ENCODE peak calls at places on chromosomes 4 and X, in eight cellular contexts. Z is mesendoderm; E is neuronal stem cell; G is upper lobe of left lung; T is astrocyte; A is HCT116; Y is naive thymus-derived CD4-positive, alpha-beta T cell; C is kidney. O is an unnamed sample.

GRCh38 chrX:84064814-84065213 is 123.2 kb downstream of the RPS6KA6 start:
- DNase-seq in C (no peak), T (no peak), G (no peak), Z (no peak), Y (no peak), E (no peak), A (no peak), O (no peak)

GRCh38 chrX:118116308-118117068 is at the start of gene KLHL13:
- DNase-seq in T (no peak), A (no peak), C (peak; percentile 84), Y (no peak), Z (peak; percentile 39), G (no peak), E (peak; percentile 33), O (peak; percentile 74)

GRCh38 chrX:44432641-44433040 is 89.2 kb upstream of the EFHC2 start:
- DNase-seq in Z (peak; percentile 76), Y (no peak), C (no peak), G (no peak), A (peak; percentile 8), E (peak; percentile 65), T (no peak), O (no peak)

GRCh38 chr4:188942606-188943005 is 803.4 kb downstream of the TRIML1 start:
- DNase-seq in C (no peak), A (no peak), E (no peak), Z (no peak), G (no peak), T (no peak), Y (no peak), O (no peak)

GRCh38 chr4:145878501-145879435 is 59.9 kb downstream of the ZNF827 start:
- DNase-seq in Y (no peak), Z (no peak), A (no peak), T (peak; percentile 83), E (no peak), C (no peak), G (no peak), O (no peak)

GRCh38 chr4:15719506-15719905 is 16.6 kb downstream of the BST1 start:
- DNase-seq in T (no peak), Z (no peak), C (no peak), A (no peak), G (peak; percentile 69), Y (no peak), E (no peak), O (no peak)

GRCh38 chr4:127732623-127733199 is 2.5 kb downstream of the SLC25A31 start:
- DNase-seq in E (peak; percentile 29), T (peak; percentile 16), Z (peak; percentile 60), C (no peak), G (no peak), A (peak; percentile 41), Y (no peak), O (peak; percentile 36)

GRCh38 chrX:154655786-154656185 is 2.4 kb upstream of the CTAG2 start:
- DNase-seq in A (no peak), E (no peak), T (no peak), C (peak; percentile 49), Y (no peak), Z (no peak), G (no peak), O (no peak)

GRCh38 chr4:109649872-109650271 is 53.4 kb downstream of the CASP6 start:
- DNase-seq in T (no peak), Z (no peak), E (no peak), A (no peak), G (no peak), C (no peak), Y (no peak), O (no peak)

GRCh38 chr4:71126719-71127118 is 133.3 kb downstream of the DCK start:
- DNase-seq in Z (no peak), A (peak; percentile 8), T (peak; percentile 99), C (no peak), Y (no peak), G (no peak), E (no peak), O (no peak)

GRCh38 chrX:153828723-153829548 is 1.4 kb downstream of the PDZD4 start:
- DNase-seq in C (no peak), Y (no peak), T (no peak), G (no peak), E (peak; percentile 32), A (no peak), Z (peak; percentile 85), O (peak; percentile 38)

GRCh38 chr4:157220026-157220881 is at the start of gene GRIA2:
- DNase-seq in Z (peak; percentile 82), Y (no peak), G (peak; percentile 25), C (peak; percentile 79), T (peak; percentile 53), E (peak; percentile 80), A (no peak), O (peak; percentile 65)

DNA sequence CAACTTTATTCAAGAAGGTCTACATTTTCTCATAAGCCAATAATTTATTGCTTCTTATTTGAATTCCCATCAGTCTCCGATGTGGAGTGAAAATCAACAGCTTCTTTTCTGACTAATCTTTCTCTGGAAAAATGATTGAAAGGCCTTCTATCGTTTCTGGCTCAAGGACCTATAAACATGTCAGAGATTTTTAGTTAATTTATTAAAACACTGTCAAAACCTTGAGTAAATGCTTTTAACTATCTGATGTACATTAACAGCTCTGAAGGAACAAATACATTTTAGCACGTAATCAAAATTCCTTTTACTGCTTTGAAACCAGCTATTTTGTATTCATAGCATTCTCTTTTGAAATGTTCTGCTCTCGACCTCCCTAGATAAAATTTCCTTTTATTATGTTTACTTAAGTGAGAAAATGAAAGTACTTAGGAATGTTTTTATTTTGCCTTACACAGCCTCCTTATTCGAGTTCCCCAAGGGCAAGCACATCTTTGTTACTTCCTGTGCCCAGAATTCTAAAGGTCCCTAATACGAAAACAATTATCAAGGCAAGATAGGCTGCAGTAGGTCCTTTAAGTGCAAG is 3.2 kb upstream of the ZFX start:
- DNase-seq in T (no peak), E (no peak), Z (peak; percentile 27), A (no peak), Y (no peak), C (no peak), G (no peak), O (peak; percentile 99)
- H3K4me3 ChIP-seq in T (peak overlapping the region; percentile 29), E (no peak overlapping the region), Z (no peak overlapping the region), A (no peak overlapping the region), Y (no peak overlapping the region), C (peak overlapping the region; percentile 38), G (no peak overlapping the region), O (no peak overlapping the region)

GRCh38 chrX:1231850-1232505 is 19.5 kb upstream of the CRLF2 start:
- DNase-seq in Y (peak; percentile 24), C (no peak), E (no peak), A (no peak), T (no peak), G (no peak), Z (no peak), O (no peak)
- H3K4me1 ChIP-seq in Y (peaks cover 14% of the 10 kb centered on the region), C (no peaks in the 10 kb centered on the region), E (no peaks in the 10 kb centered on the region), A (peaks cover 4% of the 10 kb centered on the region), T (no peaks in the 10 kb centered on the region), G (no peaks in the 10 kb centered on the region), Z (no peaks in the 10 kb centered on the region), O (no peaks in the 10 kb centered on the region)

DNA sequence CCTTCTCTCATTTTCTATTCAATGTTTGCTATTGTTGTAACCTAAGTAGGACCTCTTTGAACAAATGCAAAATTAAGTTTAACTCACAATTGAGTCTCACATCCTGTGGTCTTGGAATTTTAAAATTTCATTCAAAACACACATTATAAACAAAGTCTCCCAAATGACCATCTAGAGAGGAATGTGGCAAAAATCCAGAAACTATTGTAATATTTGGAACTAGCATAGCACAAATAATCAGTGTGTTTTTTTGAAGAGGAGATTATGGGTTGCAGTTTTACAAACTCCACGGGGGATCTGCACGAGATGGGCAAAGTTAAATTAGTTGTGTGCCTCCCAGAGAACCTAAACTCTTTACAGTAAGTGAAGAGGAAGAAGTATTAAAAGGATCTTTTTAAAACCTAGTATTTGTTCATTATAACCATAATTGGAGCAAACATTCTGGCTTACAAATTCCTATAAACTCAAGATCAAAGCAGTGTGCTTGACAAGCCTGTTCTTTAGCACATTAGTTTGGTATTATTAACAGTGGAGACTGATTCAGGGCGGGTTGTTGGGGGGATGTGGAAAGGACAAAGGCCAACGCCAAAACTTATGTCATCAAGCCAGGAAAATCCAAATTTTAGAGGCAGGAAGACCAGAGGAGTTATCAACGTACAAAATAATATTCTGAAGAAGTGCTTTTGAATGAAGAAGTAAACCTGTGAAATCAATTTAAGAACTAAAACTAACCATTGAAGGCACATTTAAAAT is 22.4 kb upstream of the RBPJ start:
- DNase-seq in C (no peak), Z (peak; percentile 26), A (no peak), T (peak; percentile 65), G (no peak), Y (no peak), E (no peak), O (peak; percentile 100)
- H3K4me3 ChIP-seq in C (no peak overlapping the region), Z (no peak overlapping the region), A (no peak overlapping the region), T (no peak overlapping the region), G (no peak overlapping the region), Y (no peak overlapping the region), E (no peak overlapping the region), O (no peak overlapping the region)

GRCh38 chrX:135494453-135494852 is 26.0 kb upstream of the INTS6L start:
- DNase-seq in A (no peak), E (no peak), G (no peak), Z (no peak), T (no peak), Y (no peak), C (no peak), O (no peak)

GRCh38 chrX:135497736-135498135 is 22.7 kb upstream of the INTS6L start:
- DNase-seq in Y (no peak), C (no peak), A (no peak), E (no peak), G (no peak), T (no peak), Z (no peak), O (no peak)

DNA sequence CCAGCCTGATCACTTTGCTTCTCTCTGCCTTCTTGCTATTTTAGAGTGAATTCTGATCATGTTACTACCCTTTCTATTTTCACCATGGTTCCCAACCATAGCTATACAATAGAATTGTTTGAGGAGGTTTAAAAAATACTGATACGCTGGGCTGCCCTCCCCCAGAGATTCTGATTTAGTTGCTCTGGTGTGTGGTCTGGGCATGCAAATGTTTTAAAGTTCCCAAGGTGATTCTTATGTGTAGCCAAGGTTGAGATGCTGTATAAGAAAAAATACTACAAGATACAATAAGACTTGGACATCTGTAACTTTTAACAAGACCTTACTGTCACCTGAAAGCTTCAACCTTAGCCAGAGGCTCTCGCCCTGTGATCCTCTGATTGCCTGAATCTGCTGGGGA is 22.2 kb upstream of the INTS6L start:
- DNase-seq in C (no peak), Z (no peak), G (no peak), T (no peak), E (no peak), Y (no peak), A (no peak), O (no peak)
- H3K4me1 ChIP-seq in C (no peaks in the 10 kb centered on the region), Z (no peaks in the 10 kb centered on the region), G (no peaks in the 10 kb centered on the region), T (no peaks in the 10 kb centered on the region), E (no peaks in the 10 kb centered on the region), Y (no peaks in the 10 kb centered on the region), A (no peaks in the 10 kb centered on the region), O (no peaks in the 10 kb centered on the region)

DNA sequence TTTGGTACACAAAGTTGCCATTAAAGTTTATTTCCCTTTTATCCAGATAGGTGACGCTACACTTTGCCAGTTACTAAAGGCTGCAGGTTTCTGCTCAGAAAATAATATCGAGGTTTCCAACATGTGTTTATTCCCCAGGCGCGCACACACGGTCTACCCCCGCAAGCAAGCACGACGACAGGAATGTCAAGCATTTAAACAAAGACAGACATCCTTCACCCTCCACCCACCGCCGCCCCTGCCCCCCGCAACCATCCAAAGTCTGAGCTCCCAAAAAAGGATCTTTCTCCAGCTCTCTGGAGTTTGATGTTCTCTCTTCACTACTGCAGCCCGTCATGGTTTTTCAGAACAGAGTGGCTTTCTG is 1.3 kb upstream of the PCDH7 start:
- DNase-seq in E (peak; percentile 43), T (peak; percentile 51), A (no peak), Y (no peak), C (no peak), G (no peak), Z (peak; percentile 67), O (no peak)
- H3K4me3 ChIP-seq in E (peak overlapping the region; percentile 82), T (peak overlapping the region; percentile 83), A (no peak overlapping the region), Y (no peak overlapping the region), C (peak overlapping the region; percentile 64), G (peak overlapping the region; percentile 45), Z (peak overlapping the region; percentile 91), O (peak overlapping the region; percentile 38)